ENCODE peak calls at places on chromosomes 12 and 14, in nine cellular contexts. One of them, this sample, is unnamed.

GRCh38 chr12:44589697-44590096 is 286.4 kb downstream of the NELL2 start:
- DNase-seq in right atrium auricular region: no peak
- DNase-seq in thoracic aorta: no peak
- DNase-seq in transverse colon: no peak
- DNase-seq in lung: no peak
- DNase-seq in tibial artery: no peak
- DNase-seq in right lobe of liver: no peak
- DNase-seq in right cardiac atrium: no peak
- DNase-seq in left ventricle myocardium inferior: no peak
- DNase-seq in this sample: no peak

GRCh38 chr12:107012736-107013425 is 25.9 kb upstream of the MTERF2 start:
- DNase-seq in lung: no peak
- DNase-seq in transverse colon: no peak
- DNase-seq in right lobe of liver: no peak
- DNase-seq in thoracic aorta: no peak
- DNase-seq in right atrium auricular region: no peak
- DNase-seq in left ventricle myocardium inferior: no peak
- DNase-seq in tibial artery: no peak
- DNase-seq in right cardiac atrium: no peak
- DNase-seq in this sample: no peak

GRCh38 chr12:77054856-77055255 is 10.5 kb downstream of the E2F7 start:
- DNase-seq in right cardiac atrium: no peak
- DNase-seq in lung: no peak
- DNase-seq in right lobe of liver: no peak
- DNase-seq in tibial artery: no peak
- DNase-seq in right atrium auricular region: no peak
- DNase-seq in left ventricle myocardium inferior: no peak
- DNase-seq in thoracic aorta: no peak
- DNase-seq in transverse colon: no peak
- DNase-seq in this sample: no peak

GRCh38 chr12:43805149-43805856 is 814 bp downstream of the TWF1 start:
- DNase-seq in right cardiac atrium: no peak
- DNase-seq in lung: no peak
- DNase-seq in thoracic aorta: no peak
- DNase-seq in left ventricle myocardium inferior: no peak
- DNase-seq in tibial artery: no peak
- DNase-seq in right atrium auricular region: no peak
- DNase-seq in transverse colon: no peak
- DNase-seq in right lobe of liver: no peak
- DNase-seq in this sample: no peak

GRCh38 chr12:112325157-112325556 is 57.1 kb downstream of the HECTD4 start:
- DNase-seq in thoracic aorta: no peak
- DNase-seq in right lobe of liver: no peak
- DNase-seq in tibial artery: no peak
- DNase-seq in right atrium auricular region: no peak
- DNase-seq in left ventricle myocardium inferior: no peak
- DNase-seq in right cardiac atrium: no peak
- DNase-seq in transverse colon: no peak
- DNase-seq in lung: no peak
- DNase-seq in this sample: no peak

GRCh38 chr14:70595443-70596185 is 4.8 kb downstream of the MED6 start:
- DNase-seq in right lobe of liver: no peak
- DNase-seq in lung: no peak
- DNase-seq in left ventricle myocardium inferior: no peak
- DNase-seq in right cardiac atrium: no peak
- DNase-seq in tibial artery: no peak
- DNase-seq in transverse colon: no peak
- DNase-seq in right atrium auricular region: no peak
- DNase-seq in thoracic aorta: no peak
- DNase-seq in this sample: no peak

GRCh38 chr12:18457362-18457761 is 196.0 kb downstream of the PIK3C2G start:
- DNase-seq in right atrium auricular region: no peak
- DNase-seq in right cardiac atrium: no peak
- DNase-seq in lung: no peak
- DNase-seq in thoracic aorta: no peak
- DNase-seq in right lobe of liver: no peak
- DNase-seq in tibial artery: no peak
- DNase-seq in left ventricle myocardium inferior: no peak
- DNase-seq in transverse colon: no peak
- DNase-seq in this sample: no peak

GRCh38 chr12:13258212-13258611 is 61.7 kb downstream of the EMP1 start:
- DNase-seq in thoracic aorta: no peak
- DNase-seq in left ventricle myocardium inferior: no peak
- DNase-seq in right cardiac atrium: no peak
- DNase-seq in tibial artery: no peak
- DNase-seq in right atrium auricular region: no peak
- DNase-seq in right lobe of liver: no peak
- DNase-seq in transverse colon: no peak
- DNase-seq in lung: no peak
- DNase-seq in this sample: no peak

GRCh38 chr12:123782997-123783792 is 21.1 kb downstream of the DNAH10 start:
- DNase-seq in right atrium auricular region: no peak
- DNase-seq in right cardiac atrium: no peak
- DNase-seq in thoracic aorta: no peak
- DNase-seq in tibial artery: no peak
- DNase-seq in right lobe of liver: no peak
- DNase-seq in lung: no peak
- DNase-seq in transverse colon: no peak
- DNase-seq in left ventricle myocardium inferior: no peak
- DNase-seq in this sample: no peak

GRCh38 chr12:89235189-89235993 is 116.9 kb downstream of the DUSP6 start:
- DNase-seq in right lobe of liver: no peak
- DNase-seq in left ventricle myocardium inferior: no peak
- DNase-seq in transverse colon: no peak
- DNase-seq in right cardiac atrium: no peak
- DNase-seq in lung: no peak
- DNase-seq in tibial artery: no peak
- DNase-seq in right atrium auricular region: no peak
- DNase-seq in thoracic aorta: no peak
- DNase-seq in this sample: no peak

GRCh38 chr12:12331896-12332295 is 18.1 kb downstream of the MANSC1 start:
- DNase-seq in right cardiac atrium: no peak
- DNase-seq in right lobe of liver: no peak
- DNase-seq in thoracic aorta: no peak
- DNase-seq in tibial artery: no peak
- DNase-seq in transverse colon: peak; percentile 34
- DNase-seq in left ventricle myocardium inferior: no peak
- DNase-seq in right atrium auricular region: no peak
- DNase-seq in lung: no peak
- DNase-seq in this sample: peak; percentile 35

DNA sequence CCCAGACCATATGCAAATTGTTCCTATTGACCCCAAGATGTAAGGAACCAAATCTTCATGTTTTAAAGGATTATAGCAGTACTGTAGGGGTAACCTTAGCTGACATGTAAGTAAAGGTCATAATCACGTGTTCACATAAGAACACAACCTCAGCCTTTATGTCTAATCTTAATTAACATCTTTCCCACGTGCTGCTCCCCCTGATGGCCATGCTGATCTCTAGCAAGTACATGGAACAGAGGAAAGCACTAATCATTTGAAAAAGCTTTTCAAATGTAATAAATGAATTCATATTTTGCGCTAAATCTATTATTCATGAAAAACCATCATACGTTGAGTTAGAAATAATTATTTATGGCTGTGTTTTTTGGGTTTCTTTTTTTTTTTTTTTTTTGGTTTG is 30.5 kb upstream of the ITPR2 start:
- DNase-seq in right atrium auricular region: no peak
- DNase-seq in thoracic aorta: no peak
- DNase-seq in right lobe of liver: no peak
- DNase-seq in left ventricle myocardium inferior: no peak
- DNase-seq in lung: no peak
- DNase-seq in transverse colon: no peak
- DNase-seq in tibial artery: no peak
- DNase-seq in right cardiac atrium: no peak
- DNase-seq in this sample: no peak
- H3K27me3 ChIP-seq in right atrium auricular region: no peaks in the 10 kb centered on the region
- H3K27me3 ChIP-seq in thoracic aorta: no peaks in the 10 kb centered on the region
- H3K27me3 ChIP-seq in right lobe of liver: no peaks in the 10 kb centered on the region
- H3K27me3 ChIP-seq in left ventricle myocardium inferior: no peaks in the 10 kb centered on the region
- H3K27me3 ChIP-seq in lung: no peaks in the 10 kb centered on the region
- H3K27me3 ChIP-seq in transverse colon: no peaks in the 10 kb centered on the region
- H3K27me3 ChIP-seq in tibial artery: no peaks in the 10 kb centered on the region
- H3K27me3 ChIP-seq in right cardiac atrium: no peaks in the 10 kb centered on the region
- H3K27me3 ChIP-seq in this sample: no peaks in the 10 kb centered on the region

GRCh38 chr14:72889366-72889765 is 4.5 kb downstream of the DPF3 start:
- DNase-seq in tibial artery: no peak
- DNase-seq in right cardiac atrium: no peak
- DNase-seq in left ventricle myocardium inferior: no peak
- DNase-seq in right lobe of liver: no peak
- DNase-seq in transverse colon: no peak
- DNase-seq in right atrium auricular region: no peak
- DNase-seq in lung: no peak
- DNase-seq in thoracic aorta: no peak
- DNase-seq in this sample: no peak

GRCh38 chr14:72892103-72892878 is 1.6 kb downstream of the DPF3 start:
- DNase-seq in lung: no peak
- DNase-seq in right cardiac atrium: no peak
- DNase-seq in transverse colon: peak; percentile 30
- DNase-seq in right lobe of liver: no peak
- DNase-seq in left ventricle myocardium inferior: no peak
- DNase-seq in tibial artery: no peak
- DNase-seq in thoracic aorta: no peak
- DNase-seq in right atrium auricular region: no peak
- DNase-seq in this sample: peak; percentile 67

GRCh38 chr14:72893636-72894322 is at the start of gene DPF3:
- DNase-seq in right cardiac atrium: peak; percentile 97
- DNase-seq in transverse colon: peak; percentile 98
- DNase-seq in right atrium auricular region: peak; percentile 98
- DNase-seq in lung: peak; percentile 95
- DNase-seq in thoracic aorta: peak; percentile 95
- DNase-seq in left ventricle myocardium inferior: peak; percentile 96
- DNase-seq in right lobe of liver: peak; percentile 98
- DNase-seq in tibial artery: peak; percentile 97
- DNase-seq in this sample: peak; percentile 97

GRCh38 chr14:72892879-72893635 is 844 bp downstream of the DPF3 start:
- DNase-seq in lung: no peak
- DNase-seq in left ventricle myocardium inferior: peak; percentile 26
- DNase-seq in tibial artery: no peak
- DNase-seq in right lobe of liver: peak; percentile 70
- DNase-seq in right atrium auricular region: peak; percentile 58
- DNase-seq in right cardiac atrium: peak; percentile 23
- DNase-seq in thoracic aorta: no peak
- DNase-seq in transverse colon: peak; percentile 33
- DNase-seq in this sample: no peak

DNA sequence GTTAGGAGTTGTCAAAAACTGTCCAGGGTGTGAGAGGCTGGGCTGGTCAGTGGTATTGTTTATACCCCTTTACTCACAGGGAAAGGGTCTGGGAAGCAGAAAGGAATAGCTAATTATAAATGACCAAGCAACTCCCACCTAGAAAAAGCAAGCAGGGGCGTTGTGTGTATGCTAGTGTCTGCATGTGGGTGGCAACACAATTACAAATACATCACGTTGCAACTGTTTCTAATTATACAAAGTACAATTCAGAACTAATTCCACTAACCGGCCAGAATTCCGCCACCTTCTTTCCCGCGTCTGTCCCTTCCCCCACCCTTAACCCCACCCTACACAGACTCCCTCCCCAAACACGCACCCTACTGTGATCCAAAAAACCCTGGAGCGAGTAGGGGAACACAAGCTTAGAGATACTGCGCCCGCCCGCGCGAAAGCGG is 2.2 kb downstream of the DPF3 start:
- DNase-seq in right atrium auricular region: no peak
- DNase-seq in tibial artery: no peak
- DNase-seq in right cardiac atrium: no peak
- DNase-seq in lung: no peak
- DNase-seq in thoracic aorta: no peak
- DNase-seq in left ventricle myocardium inferior: no peak
- DNase-seq in transverse colon: no peak
- DNase-seq in right lobe of liver: no peak
- DNase-seq in this sample: no peak
- H3K4me3 ChIP-seq in right atrium auricular region: peak overlapping the region; percentile 83
- H3K4me3 ChIP-seq in tibial artery: peak overlapping the region; percentile 79
- H3K4me3 ChIP-seq in right cardiac atrium: peak overlapping the region; percentile 95
- H3K4me3 ChIP-seq in lung: no peak overlapping the region
- H3K4me3 ChIP-seq in thoracic aorta: peak overlapping the region; percentile 73
- H3K4me3 ChIP-seq in left ventricle myocardium inferior: peak overlapping the region; percentile 78
- H3K4me3 ChIP-seq in transverse colon: peak overlapping the region; percentile 64
- H3K4me3 ChIP-seq in right lobe of liver: peak overlapping the region; percentile 93
- H3K4me3 ChIP-seq in this sample: peak overlapping the region; percentile 74

DNA sequence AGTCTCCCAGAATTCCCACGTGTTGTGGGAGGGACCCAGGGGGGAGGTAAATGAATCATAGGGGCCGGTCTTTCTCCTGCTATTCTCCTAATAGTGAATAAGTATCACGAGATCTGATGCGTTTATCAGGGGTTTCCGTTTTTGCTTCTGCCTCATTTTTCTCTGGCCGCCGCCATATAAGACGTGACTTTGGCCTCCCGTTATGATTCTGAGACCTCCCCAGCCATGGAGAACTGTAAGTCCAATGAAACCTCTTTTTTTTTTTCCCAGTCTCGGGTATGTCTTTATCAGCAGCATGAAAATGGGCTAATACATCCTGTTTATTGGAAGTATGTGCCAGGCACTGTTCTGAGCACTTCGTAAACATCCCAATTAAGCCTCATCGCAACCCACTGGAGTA is 788 bp downstream of the KRT72 start:
- DNase-seq in right lobe of liver: no peak
- DNase-seq in left ventricle myocardium inferior: no peak
- DNase-seq in transverse colon: no peak
- DNase-seq in lung: no peak
- DNase-seq in right atrium auricular region: no peak
- DNase-seq in tibial artery: no peak
- DNase-seq in thoracic aorta: no peak
- DNase-seq in right cardiac atrium: no peak
- DNase-seq in this sample: no peak
- H3K27me3 ChIP-seq in right lobe of liver: peaks cover 9% of the 10 kb centered on the region
- H3K27me3 ChIP-seq in left ventricle myocardium inferior: peaks cover 91% of the 10 kb centered on the region
- H3K27me3 ChIP-seq in transverse colon: peaks cover 56% of the 10 kb centered on the region
- H3K27me3 ChIP-seq in lung: peaks cover 6% of the 10 kb centered on the region
- H3K27me3 ChIP-seq in right atrium auricular region: no peaks in the 10 kb centered on the region
- H3K27me3 ChIP-seq in tibial artery: peaks cover 37% of the 10 kb centered on the region
- H3K27me3 ChIP-seq in thoracic aorta: no peaks in the 10 kb centered on the region
- H3K27me3 ChIP-seq in right cardiac atrium: peaks cover 2% of the 10 kb centered on the region
- H3K27me3 ChIP-seq in this sample: peaks cover 10% of the 10 kb centered on the region

DNA sequence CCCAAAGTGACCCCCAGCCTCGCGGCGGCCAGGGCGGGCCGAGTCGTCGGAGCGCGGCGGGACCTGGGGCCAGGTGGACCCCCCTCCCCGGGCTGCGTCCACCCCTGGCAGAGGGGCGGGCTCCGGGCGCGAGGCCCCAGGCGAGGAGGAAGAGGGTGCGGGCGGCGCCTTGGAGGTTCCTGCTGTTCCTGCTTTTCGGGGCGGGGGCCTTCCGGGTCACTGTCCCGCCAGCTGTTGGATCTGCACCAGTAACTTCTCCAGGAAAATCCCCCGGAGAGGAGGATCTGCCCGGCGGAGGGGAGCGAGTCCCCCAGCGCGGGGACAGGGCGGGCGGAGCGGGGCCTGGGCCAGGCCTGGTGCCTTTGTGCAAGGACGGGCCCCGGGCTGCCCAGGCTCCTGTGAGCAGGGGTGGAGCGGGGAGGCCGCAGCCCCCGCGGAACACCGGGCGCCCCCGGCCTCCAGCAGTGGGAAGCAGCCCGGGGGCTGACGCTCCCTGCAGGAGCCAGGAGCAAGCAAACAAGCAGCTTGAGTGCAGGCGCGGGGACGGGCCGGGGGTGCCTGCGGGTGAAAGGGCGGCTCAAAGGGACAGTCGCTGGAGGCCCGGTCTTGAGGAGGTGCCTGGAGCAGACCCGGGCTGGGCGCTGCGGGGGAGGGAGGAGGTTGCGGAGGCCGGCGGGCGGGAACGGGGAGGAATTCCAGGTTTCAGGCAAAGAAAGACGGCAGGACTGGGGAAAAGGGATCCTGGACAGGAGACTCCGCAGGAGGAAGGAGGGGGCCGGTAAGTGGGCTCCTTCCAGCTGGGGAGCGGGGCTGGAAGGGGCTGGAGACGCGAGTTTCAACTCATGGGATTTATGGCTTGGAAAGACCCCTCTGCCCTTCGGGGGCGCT is 15.5 kb downstream of the TNFAIP2 start:
- DNase-seq in right cardiac atrium: peak; percentile 31
- DNase-seq in thoracic aorta: no peak
- DNase-seq in tibial artery: peak; percentile 69
- DNase-seq in lung: no peak
- DNase-seq in right lobe of liver: no peak
- DNase-seq in transverse colon: no peak
- DNase-seq in left ventricle myocardium inferior: no peak
- DNase-seq in right atrium auricular region: no peak
- DNase-seq in this sample: no peak
- H3K4me3 ChIP-seq in right cardiac atrium: no peak overlapping the region
- H3K4me3 ChIP-seq in thoracic aorta: peak overlapping the region; percentile 40
- H3K4me3 ChIP-seq in tibial artery: peak overlapping the region; percentile 20
- H3K4me3 ChIP-seq in lung: no peak overlapping the region
- H3K4me3 ChIP-seq in right lobe of liver: no peak overlapping the region
- H3K4me3 ChIP-seq in transverse colon: no peak overlapping the region
- H3K4me3 ChIP-seq in left ventricle myocardium inferior: peak overlapping the region; percentile 46
- H3K4me3 ChIP-seq in right atrium auricular region: peak overlapping the region; percentile 39
- H3K4me3 ChIP-seq in this sample: no peak overlapping the region